ENCODE peak calls at places on chromosomes 2 and 18, in seven cellular contexts. G is H1, R is HCT116, W is HepG2, Z is K562, N is GM12878, A is SK-N-SH. L is an unnamed sample.

GRCh38 chr2:23757686-23758433 is 169.1 kb downstream of the ATAD2B start:
- DNase-seq in G (no peak), R (peak), W (peak), Z (peak), N (no peak), A (no peak), L (no peak)

GRCh38 chr2:113840463-113840975 is 49.4 kb upstream of the ACTR3 start:
- DNase-seq in G (no peak), R (no peak), W (no peak), Z (no peak), N (no peak), A (no peak), L (no peak)

GRCh38 chr18:10381951-10382350 is 72.5 kb upstream of the APCDD1 start:
- DNase-seq in G (no peak), R (no peak), W (no peak), Z (no peak), N (no peak), A (no peak), L (no peak)

GRCh38 chr2:545228-545627 is 132.0 kb downstream of the TMEM18 start:
- DNase-seq in G (no peak), R (no peak), W (no peak), Z (no peak), N (no peak), A (no peak), L (no peak)

GRCh38 chr2:9481257-9481922 is 7.0 kb downstream of the IAH1 start:
- DNase-seq in G (no peak), R (no peak), W (peak), Z (no peak), N (no peak), A (peak), L (no peak)

GRCh38 chr2:6917071-6917760 is at the start of gene RNF144A:
- DNase-seq in G (peak), R (no peak), W (no peak), Z (peak), N (no peak), A (peak), L (peak)

GRCh38 chr2:106990307-106990706 is 104.3 kb upstream of the ST6GAL2 start:
- DNase-seq in G (no peak), R (no peak), W (no peak), Z (no peak), N (no peak), A (no peak), L (no peak)

GRCh38 chr2:160522951-160523700 is 29.5 kb upstream of the RBMS1 start:
- DNase-seq in G (no peak), R (no peak), W (no peak), Z (no peak), N (no peak), A (no peak), L (no peak)

GRCh38 chr2:169734172-169734847 is 678 bp downstream of the KLHL23 start:
- DNase-seq in G (peak), R (no peak), W (no peak), Z (peak), N (no peak), A (peak), L (no peak)

DNA sequence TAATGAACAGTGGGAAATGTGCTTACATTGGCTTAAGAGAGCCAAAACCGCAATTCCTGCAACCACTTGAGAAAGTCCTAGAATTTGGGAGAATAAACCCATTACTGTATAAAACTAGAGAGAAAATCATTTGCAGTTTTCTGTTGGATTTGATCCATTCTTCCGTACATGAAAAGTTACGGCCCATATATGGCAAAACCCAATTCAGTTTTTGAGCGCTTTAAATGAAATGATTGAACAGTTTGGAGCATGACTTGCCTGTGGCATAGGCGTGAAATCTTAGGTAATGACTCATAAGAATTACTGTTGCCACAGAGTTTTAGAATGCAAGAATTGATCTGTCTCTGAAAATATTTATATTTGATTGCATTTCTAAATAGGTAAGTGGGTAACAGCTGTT is 52.0 kb downstream of the PHLPP1 start:
- DNase-seq in G (no peak), R (no peak), W (no peak), Z (no peak), N (no peak), A (no peak), L (no peak)
- TF ChIP-seq JUND in G (no peak), R (no peak), W (no peak), Z (no peak), N (no peak), A (no peak), L (no peak)

GRCh38 chr2:86372133-86372532 is 34.7 kb upstream of the REEP1 start:
- DNase-seq in G (no peak), R (no peak), W (no peak), Z (no peak), N (no peak), A (no peak), L (no peak)
- TF ChIP-seq JUND in G (no peak), R (no peak), W (no peak), Z (no peak), N (no peak), A (no peak), L (no peak)

GRCh38 chr18:52813637-52814416 is 473.8 kb downstream of the DCC start:
- DNase-seq in G (no peak), R (no peak), W (no peak), Z (no peak), N (no peak), A (no peak), L (no peak)
- TF ChIP-seq JUND in G (no peak), R (no peak), W (no peak), Z (no peak), N (no peak), A (no peak), L (no peak)

DNA sequence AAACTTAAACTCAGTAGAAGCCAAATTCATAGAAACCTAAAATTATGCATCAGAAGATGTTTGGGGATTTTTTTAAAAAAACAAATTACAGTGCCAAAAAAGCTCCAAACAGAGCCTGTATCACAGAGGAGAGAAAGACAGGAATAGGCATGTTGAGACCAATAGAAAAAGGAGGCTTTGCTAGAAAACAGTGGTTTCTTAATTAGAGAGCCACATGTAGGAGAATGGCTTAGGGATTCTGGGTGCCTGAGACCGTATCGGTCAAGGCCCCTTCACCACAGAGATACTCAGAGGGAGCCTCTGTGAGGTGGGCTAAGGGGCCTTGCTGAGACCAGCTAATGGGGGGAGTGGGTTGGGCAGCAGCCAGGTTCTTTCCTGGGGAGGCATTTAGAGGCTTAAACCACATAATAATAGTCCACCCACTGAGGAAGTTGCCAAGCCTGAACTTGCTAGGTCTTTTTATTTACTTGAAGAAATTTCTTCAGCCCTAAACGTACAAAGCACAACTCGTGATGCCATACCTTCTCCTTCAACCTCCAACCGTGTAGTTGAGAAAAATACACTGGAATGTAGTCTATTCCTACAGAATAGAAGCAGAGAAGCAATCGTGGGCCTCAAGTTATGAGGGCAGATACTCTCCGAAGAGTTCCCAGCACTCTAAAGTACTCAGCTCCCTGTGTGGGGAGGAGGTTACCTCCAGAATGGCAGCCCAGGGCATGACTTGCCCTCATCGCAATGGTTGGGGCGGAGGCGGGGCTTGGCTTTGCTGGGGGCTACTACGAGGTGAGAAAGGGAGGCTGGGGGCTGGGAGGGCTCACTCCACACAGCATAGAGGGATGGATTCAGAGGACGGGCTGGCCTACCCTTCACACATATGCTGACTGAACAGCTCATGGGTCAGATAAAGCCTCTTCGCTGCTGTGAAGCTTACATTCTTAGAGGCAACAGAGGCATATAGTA is 237.9 kb downstream of the TPGS2 start:
- DNase-seq in G (peak), R (no peak), W (no peak), Z (no peak), N (no peak), A (no peak), L (no peak)
- TF ChIP-seq JUND in G (no peak), R (no peak), W (no peak), Z (no peak), N (no peak), A (no peak), L (no peak)

GRCh38 chr18:75075016-75075305 is 134.0 kb downstream of the PTGR3 start:
- DNase-seq in G (no peak), R (no peak), W (no peak), Z (no peak), N (no peak), A (no peak), L (no peak)
- TF ChIP-seq JUND in G (no peak), R (no peak), W (no peak), Z (no peak), N (no peak), A (no peak), L (no peak)

DNA sequence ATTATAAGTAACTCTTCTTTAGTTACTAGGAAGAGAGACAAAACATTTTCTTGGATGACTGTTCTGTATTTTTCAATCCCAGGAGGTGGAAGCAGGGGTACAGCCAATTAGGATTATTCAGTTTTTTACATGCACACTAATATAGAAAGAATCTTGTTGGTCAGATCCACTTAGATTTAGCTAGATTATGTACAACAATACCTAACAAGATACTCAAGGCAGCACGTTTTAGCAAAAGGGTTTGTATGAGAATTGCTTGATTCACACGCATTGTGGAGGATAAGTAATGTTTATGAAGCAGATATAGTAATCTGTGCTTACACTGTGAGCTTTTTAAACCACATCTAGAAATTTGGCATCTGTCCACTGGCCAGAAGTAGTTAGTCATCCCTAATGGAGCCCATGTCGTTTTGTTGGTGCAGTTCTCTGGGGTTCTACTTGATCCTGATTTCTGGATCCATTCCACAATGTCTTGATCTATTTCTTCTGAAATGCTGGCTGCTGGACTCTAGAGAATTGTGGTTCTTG is 199.7 kb downstream of the ADCYAP1 start:
- DNase-seq in G (no peak), R (no peak), W (no peak), Z (no peak), N (no peak), A (no peak), L (no peak)
- TF ChIP-seq JUND in G (no peak), R (no peak), W (no peak), Z (no peak), N (no peak), A (no peak), L (no peak)

L was measured in T47D.